ENCODE peak calls at places on chromosomes 2 and 18, in six cellular contexts. U, M, Q, Y, N and S are unnamed samples.

GRCh38 chr2:55153564-55154315 is 78.4 kb downstream of the CLHC1 start:
- DNase-seq in N (no peak), Y (no peak), U (no peak), Q (no peak), M (no peak), S (no peak)

GRCh38 chr2:99386011-99386410 is 48.8 kb downstream of the EIF5B start:
- DNase-seq in N (no peak), M (no peak), U (no peak), Y (no peak), Q (no peak), S (no peak)

GRCh38 chr2:88831792-88832248 is 140.3 kb downstream of the RPIA start:
- DNase-seq in M (no peak), U (peak; percentile 13), Q (peak; percentile 69), Y (peak; percentile 33), N (peak; percentile 4), S (peak; percentile 81)

GRCh38 chr2:42492691-42493467 is 903 bp downstream of the KCNG3 start:
- DNase-seq in Q (peak; percentile 26), N (no peak), M (peak; percentile 1), U (peak; percentile 19), Y (no peak), S (no peak)

GRCh38 chr2:231932711-231932970 is 6.4 kb upstream of the NPPC start:
- DNase-seq in U (no peak), Q (no peak), N (no peak), M (no peak), Y (no peak), S (no peak)

GRCh38 chr2:190023860-190024259 is 38.7 kb downstream of the MSTN start:
- DNase-seq in M (no peak), Q (peak; percentile 30), U (no peak), Y (no peak), N (no peak), S (peak; percentile 75)

GRCh38 chr2:130372833-130373807 is 17.3 kb downstream of the PTPN18 start:
- DNase-seq in M (no peak), Y (no peak), U (no peak), Q (no peak), N (no peak), S (no peak)

GRCh38 chr2:221555511-221555845 is 16.6 kb downstream of the EPHA4 start:
- DNase-seq in Y (no peak), Q (no peak), N (no peak), U (no peak), M (no peak), S (no peak)

GRCh38 chr2:83233284-83233683 is 1225.8 kb downstream of the SUCLG1 start:
- DNase-seq in M (no peak), U (no peak), Q (no peak), Y (no peak), N (no peak), S (no peak)

GRCh38 chr2:11579867-11580659 is 46.2 kb downstream of the GREB1 start:
- DNase-seq in Q (no peak), M (no peak), U (no peak), Y (no peak), N (no peak), S (peak; percentile 6)

GRCh38 chr2:141055526-141055925 is 1075.3 kb downstream of the LRP1B start:
- DNase-seq in U (no peak), Q (no peak), N (no peak), M (no peak), Y (no peak), S (no peak)

GRCh38 chr18:383135-383534 is 115.3 kb upstream of the THOC1 start:
- DNase-seq in N (no peak), Y (no peak), M (no peak), U (no peak), Q (no peak), S (no peak)

GRCh38 chr2:193076995-193077394 is 882.3 kb upstream of the TMEFF2 start:
- DNase-seq in Y (no peak), N (no peak), M (no peak), U (no peak), Q (no peak), S (no peak)

GRCh38 chr2:3458396-3459184 is 60.7 kb downstream of the ADI1 start:
- DNase-seq in U (no peak), M (no peak), Y (no peak), N (no peak), Q (no peak), S (no peak)

GRCh38 chr2:84846732-84847131 is 34.2 kb downstream of the TRABD2A start:
- DNase-seq in U (no peak), N (no peak), Y (no peak), Q (no peak), M (no peak), S (no peak)